ENCODE peak calls at places on chromosomes 3 and 15, in nine cellular contexts. E is natural killer cell, B is mucosa of gallbladder, J is T-cell, C is endodermal cell, S is transverse colon, T is nucleus accumbens, R is HT1080, I is anterior cingulate cortex. Y is an unnamed sample.

GRCh38 chr3:20007960-20008359 is 4.1 kb downstream of the PP2D1 start:
- DNase-seq in E (no peak), B (no peak), J (no peak), C (no peak), S (no peak), T (no peak), R (no peak), I (no peak), Y (no peak)

GRCh38 chr3:8490079-8490552 is 11.5 kb upstream of the LMCD1 start:
- DNase-seq in E (no peak), B (peak), J (no peak), C (no peak), S (no peak), T (no peak), R (peak), I (no peak), Y (no peak)

GRCh38 chr15:99154271-99154670 is 49.4 kb downstream of the SYNM start:
- DNase-seq in E (no peak), B (peak), J (no peak), C (peak), S (no peak), T (no peak), R (no peak), I (no peak), Y (no peak)

GRCh38 chr3:172760406-172760805 is 9.9 kb downstream of the ECT2 start:
- DNase-seq in E (no peak), B (no peak), J (no peak), C (no peak), S (no peak), T (no peak), R (no peak), I (no peak), Y (no peak)

GRCh38 chr3:188358787-188359493 is 205.0 kb downstream of the LPP start:
- DNase-seq in E (peak), B (no peak), J (peak), C (no peak), S (no peak), T (no peak), R (no peak), I (no peak), Y (no peak)

GRCh38 chr3:128490650-128491070 is 2.3 kb downstream of the GATA2 start:
- DNase-seq in E (no peak), B (no peak), J (no peak), C (no peak), S (no peak), T (no peak), R (no peak), I (no peak), Y (no peak)

GRCh38 chr3:153285194-153285641 is 123.2 kb downstream of the RAP2B start:
- DNase-seq in E (no peak), B (no peak), J (no peak), C (peak), S (no peak), T (no peak), R (peak), I (no peak), Y (no peak)

GRCh38 chr15:40660686-40661085 is 34.3 kb upstream of the RAD51 start:
- DNase-seq in E (no peak), B (no peak), J (no peak), C (no peak), S (no peak), T (no peak), R (no peak), I (no peak), Y (peak)

Y was measured in type B pancreatic cell.